ENCODE peak calls at places on chromosomes 3 and 15, in five cellular contexts. I is K562, X is HepG2, S is H1, E is SK-N-SH. U is an unnamed sample.

GRCh38 chr3:8713901-8714759 is 19.5 kb upstream of the CAV3 start:
- DNase-seq in I (peak), X (peak), S (peak), E (no peak), U (no peak)

GRCh38 chr3:50213383-50213782 is 8.3 kb downstream of the SLC38A3 start:
- DNase-seq in I (no peak), X (no peak), S (no peak), E (no peak), U (no peak)

GRCh38 chr3:14446988-14447570 is 44.7 kb downstream of the SLC6A6 start:
- DNase-seq in I (no peak), X (no peak), S (no peak), E (no peak), U (no peak)

GRCh38 chr15:22902578-22902977 is 64.1 kb downstream of the NIPA2 start:
- DNase-seq in I (no peak), X (no peak), S (no peak), E (no peak), U (no peak)

GRCh38 chr3:18988619-18989229 is 159.6 kb upstream of the KCNH8 start:
- DNase-seq in I (no peak), X (peak), S (no peak), E (peak), U (no peak)

GRCh38 chr3:129460155-129460554 is 20.1 kb downstream of the IFT122 start:
- DNase-seq in I (no peak), X (no peak), S (no peak), E (no peak), U (no peak)

GRCh38 chr3:8846176-8846575 is 76.8 kb upstream of the OXTR start:
- DNase-seq in I (no peak), X (no peak), S (no peak), E (no peak), U (no peak)

GRCh38 chr3:46705751-46706572 is 4.8 kb downstream of the TMIE start:
- DNase-seq in I (no peak), X (no peak), S (no peak), E (no peak), U (no peak)

GRCh38 chr3:112640864-112641751 is at the start of gene CCDC80:
- DNase-seq in I (peak), X (no peak), S (no peak), E (no peak), U (no peak)

GRCh38 chr15:60390931-60391501 is 6.8 kb downstream of the ANXA2 start:
- DNase-seq in I (no peak), X (peak), S (no peak), E (no peak), U (no peak)

GRCh38 chr3:57820479-57820878 is 64.4 kb downstream of the SLMAP start:
- DNase-seq in I (no peak), X (peak), S (no peak), E (no peak), U (no peak)

GRCh38 chr3:159732172-159733111 is 256.2 kb upstream of the IL12A start:
- DNase-seq in I (no peak), X (no peak), S (peak), E (no peak), U (no peak)

GRCh38 chr15:63264685-63265302 is 12.6 kb upstream of the APH1B start:
- DNase-seq in I (no peak), X (peak), S (no peak), E (peak), U (no peak)

GRCh38 chr15:52163321-52164190 is 27.6 kb downstream of the GNB5 start:
- DNase-seq in I (no peak), X (no peak), S (peak), E (peak), U (no peak)

GRCh38 chr3:16179771-16180736 is 5.6 kb downstream of the GALNT15 start:
- DNase-seq in I (no peak), X (peak), S (no peak), E (no peak), U (no peak)

GRCh38 chr3:195715583-195716266 is 5.1 kb upstream of the MUC20 start:
- DNase-seq in I (peak), X (peak), S (no peak), E (no peak), U (no peak)

GRCh38 chr3:48472923-48473616 is 26.5 kb downstream of the ATRIP start:
- DNase-seq in I (peak), X (peak), S (peak), E (peak), U (peak)

GRCh38 chr15:81106560-81106959 is 27.5 kb upstream of the CFAP161 start:
- DNase-seq in I (peak), X (peak), S (peak), E (peak), U (peak)

DNA sequence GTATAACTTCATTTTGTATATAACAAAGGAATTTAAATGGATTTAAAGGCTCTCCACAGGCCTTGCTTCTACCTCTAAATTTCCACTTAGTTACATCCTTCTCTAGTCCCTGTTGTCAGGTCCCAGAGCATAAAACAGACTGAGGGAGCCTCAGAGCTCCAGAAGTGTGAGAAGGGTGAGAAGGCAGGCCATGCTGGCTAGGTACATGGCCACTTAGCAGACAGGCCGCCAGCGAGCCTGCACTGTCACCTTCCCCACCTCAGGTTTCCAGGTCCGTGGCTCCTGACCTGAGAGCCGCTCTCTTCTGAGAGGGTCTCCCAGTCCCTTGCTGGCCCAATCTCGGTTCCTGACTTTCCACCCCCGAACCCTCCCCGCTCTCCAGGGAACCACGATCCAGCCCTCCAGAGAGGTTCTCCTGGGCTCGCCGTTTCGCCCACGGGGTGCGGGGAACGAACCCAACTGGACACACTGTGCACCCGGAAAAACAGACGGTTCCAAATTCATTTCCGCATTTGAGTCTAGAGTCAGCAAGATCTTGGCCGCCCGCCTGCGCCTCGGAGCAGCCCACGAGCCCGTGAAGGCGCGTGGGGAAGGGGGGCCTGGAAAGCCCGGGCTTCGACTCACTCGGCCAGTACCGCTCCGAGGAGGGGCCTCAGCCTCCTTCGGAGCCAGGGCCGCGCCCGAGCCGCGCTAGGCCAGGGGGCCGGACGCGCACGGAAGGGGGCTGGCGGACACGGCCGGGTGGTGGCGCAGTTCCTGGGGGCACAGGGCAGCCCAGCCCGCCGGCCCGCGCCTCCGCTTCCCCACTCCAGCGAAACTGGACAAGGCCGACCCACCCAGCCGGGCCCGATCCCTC is 16.7 kb upstream of the SOX2 start:
- DNase-seq in I (no peak), X (no peak), S (peak), E (no peak), U (no peak)
- TF ChIP-seq JUND in I (no peak), X (no peak), S (no peak), E (no peak), U (no peak)

GRCh38 chr15:72342385-72342784 is 22.4 kb upstream of the CELF6 start:
- DNase-seq in I (no peak), X (peak), S (peak), E (peak), U (no peak)
- TF ChIP-seq RFX5 in I (no peak), X (no peak), S (no peak), E (no peak), U (no peak)

DNA sequence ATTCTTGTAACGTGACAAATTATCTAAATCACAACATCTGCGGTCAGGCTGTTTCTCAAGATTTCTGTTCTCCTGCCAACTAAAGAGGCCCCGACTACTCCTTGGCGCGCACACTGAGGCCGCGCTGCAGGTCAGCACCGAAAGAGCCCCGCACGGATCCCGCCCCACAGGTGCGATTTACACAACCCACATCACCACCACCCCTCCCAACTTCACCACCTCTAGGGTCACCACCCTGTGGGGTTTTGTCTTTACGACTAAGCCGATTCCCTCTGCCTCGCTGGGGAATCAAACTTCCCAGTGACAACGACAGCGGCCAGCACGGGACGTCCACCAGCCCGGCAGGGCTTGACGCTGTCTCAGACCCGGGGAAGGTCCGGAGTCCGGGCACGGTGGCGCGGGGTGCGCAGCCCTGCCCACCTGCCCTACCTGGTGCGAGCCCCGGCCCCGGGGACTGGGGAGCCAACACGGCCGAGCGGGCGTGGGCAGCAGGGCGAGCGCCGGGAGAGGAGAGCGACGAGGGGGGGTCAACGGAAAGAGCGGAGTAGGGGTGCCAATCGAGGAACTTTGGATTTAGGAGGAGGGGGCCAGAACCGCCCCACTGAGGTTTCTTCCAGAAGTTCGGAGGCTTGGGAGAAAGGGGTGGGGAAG is 764 bp downstream of the UACA start:
- DNase-seq in I (no peak), X (no peak), S (peak), E (peak), U (no peak)
- TF ChIP-seq JUND in I (no peak), X (no peak), S (no peak), E (no peak), U (no peak)

GRCh38 chr15:78302579-78302978 is 3.2 kb upstream of the SKIC8 start:
- DNase-seq in I (no peak), X (no peak), S (no peak), E (no peak), U (no peak)
- TF ChIP-seq RFX5 in I (no peak), X (no peak), S (no peak), E (no peak), U (no peak)

U was measured in GM12878.